ENCODE peak calls at places on chromosomes 2 and 18, in nine cellular contexts. E is colonic mucosa, F is adrenal gland, M is kidney, C is OCI-LY7, X is kidney epithelial cell, R is uterus, Z is cardiac muscle cell, T is HCT116. S is an unnamed sample. For H3K36me3, the result is how much of the 10 kb centered on the place peaks cover.

GRCh38 chr2:58098254-58099096 is 51.9 kb downstream of the VRK2 start:
- DNase-seq in F (no peak), T (no peak), M (no peak), C (no peak), E (no peak), X (no peak), Z (no peak), R (no peak), S (no peak)

GRCh38 chr2:20021405-20022009 is 9.0 kb upstream of the MATN3 start:
- DNase-seq in F (no peak), E (no peak), T (no peak), Z (no peak), M (no peak), R (no peak), C (no peak), X (no peak), S (no peak)

GRCh38 chr2:25649790-25650189 is 23.6 kb downstream of the DTNB start:
- DNase-seq in T (no peak), C (no peak), Z (no peak), X (no peak), R (no peak), E (no peak), F (no peak), M (no peak), S (no peak)

GRCh38 chr18:72808688-72809087 is 59.1 kb downstream of the NETO1 start:
- DNase-seq in X (no peak), M (no peak), T (no peak), Z (no peak), F (no peak), E (no peak), R (no peak), C (no peak), S (no peak)

GRCh38 chr2:19600506-19600905 is 242.1 kb upstream of the OSR1 start:
- DNase-seq in C (no peak), F (no peak), M (no peak), Z (no peak), R (no peak), X (no peak), E (no peak), T (no peak), S (no peak)

GRCh38 chr2:181457741-181458425 is 697 bp downstream of the ITGA4 start:
- DNase-seq in X (no peak), T (no peak), C (peak), F (peak), E (peak), R (peak), M (peak), Z (peak), S (no peak)

GRCh38 chr2:69280017-69280671 is 106.9 kb downstream of the GFPT1 start:
- DNase-seq in M (no peak), Z (no peak), R (no peak), X (no peak), F (no peak), E (no peak), T (no peak), C (no peak), S (no peak)

GRCh38 chr2:2763998-2764355 is 432.9 kb upstream of the MYT1L start:
- DNase-seq in C (no peak), R (no peak), Z (no peak), X (no peak), F (no peak), M (no peak), E (no peak), T (no peak), S (no peak)

GRCh38 chr18:12336251-12336650 is 28.2 kb downstream of the TUBB6 start:
- DNase-seq in F (no peak), E (no peak), T (no peak), R (no peak), C (no peak), X (peak), M (no peak), Z (no peak), S (no peak)

GRCh38 chr2:164014068-164014577 is 278.3 kb upstream of the FIGN start:
- DNase-seq in M (no peak), X (peak), T (no peak), R (no peak), C (no peak), E (no peak), F (no peak), Z (no peak), S (no peak)

GRCh38 chr2:237765875-237766274 is 32.7 kb upstream of the RBM44 start:
- DNase-seq in Z (no peak), F (no peak), R (no peak), T (no peak), M (no peak), X (no peak), E (no peak), C (no peak), S (no peak)

GRCh38 chr2:69242651-69243051 is 144.4 kb downstream of the GFPT1 start:
- DNase-seq in Z (no peak), M (no peak), E (no peak), T (no peak), C (no peak), X (no peak), F (no peak), R (peak), S (peak)

GRCh38 chr2:9261231-9261883 is 54.7 kb downstream of the ASAP2 start:
- DNase-seq in F (no peak), E (no peak), M (no peak), T (no peak), Z (no peak), X (no peak), R (peak), C (no peak), S (no peak)

GRCh38 chr2:203802277-203803045 is 65.1 kb upstream of the CTLA4 start:
- DNase-seq in F (no peak), X (peak), Z (no peak), R (no peak), C (no peak), T (no peak), M (no peak), E (no peak), S (no peak)

DNA sequence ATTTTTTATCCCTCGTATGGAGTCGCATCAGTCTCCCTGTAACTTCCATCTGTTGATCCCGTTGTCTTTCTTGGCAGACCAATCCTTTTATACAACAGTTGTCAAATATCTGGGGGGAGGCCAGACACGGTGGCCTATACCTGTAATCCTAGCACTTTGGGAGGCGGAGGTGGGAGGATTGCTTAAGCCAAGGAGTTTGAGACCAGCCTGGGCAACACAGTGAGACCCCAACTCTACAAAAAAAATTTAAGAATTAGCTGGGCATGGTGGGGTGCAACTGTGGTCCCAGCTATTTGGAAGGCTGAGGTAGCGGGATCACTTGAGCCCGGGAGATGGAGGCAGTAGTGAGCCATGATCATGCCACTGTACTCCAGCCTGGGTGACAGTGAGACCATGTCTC is 2.0 kb downstream of the XRCC5 start:
- DNase-seq in Z (no peak), M (no peak), R (no peak), X (no peak), F (no peak), C (no peak), E (no peak), T (no peak), S (no peak)
- H3K36me3 ChIP-seq in Z (under half), M (under half), R (under half), X (under half), F (under half), C (half or more), E (under half), T (under half), S (under half)

GRCh38 chr2:46555646-46556205 is 76.4 kb downstream of the TMEM247 start:
- DNase-seq in X (no peak), C (no peak), E (no peak), F (no peak), Z (no peak), R (no peak), T (no peak), M (no peak), S (no peak)

GRCh38 chr2:46557788-46558187 is 78.4 kb downstream of the TMEM247 start:
- DNase-seq in Z (no peak), E (no peak), F (no peak), C (no peak), T (no peak), M (no peak), X (no peak), R (no peak), S (no peak)

GRCh38 chr2:46554381-46554780 is 75.0 kb downstream of the TMEM247 start:
- DNase-seq in F (peak), Z (peak), E (no peak), X (no peak), R (no peak), T (no peak), M (no peak), C (no peak), S (no peak)

GRCh38 chr2:46552528-46552927 is 73.2 kb downstream of the TMEM247 start:
- DNase-seq in F (no peak), Z (no peak), M (no peak), T (no peak), X (no peak), R (no peak), E (no peak), C (no peak), S (no peak)

GRCh38 chr2:46555011-46555410 is 75.6 kb downstream of the TMEM247 start:
- DNase-seq in T (no peak), M (no peak), Z (no peak), C (peak), E (no peak), R (no peak), F (no peak), X (no peak), S (no peak)
- TF ChIP-seq CTCF in T (peak), M (peak), Z (peak), C (peak), E (no peak), R (no peak), F (peak), X (peak), S (peak)

GRCh38 chr18:48615566-48616401 is 77.0 kb downstream of the CTIF start:
- DNase-seq in F (no peak), E (peak), M (peak), X (no peak), C (no peak), R (no peak), T (no peak), Z (no peak), S (no peak)
- H3K36me3 ChIP-seq in F (under half), E (under half), M (under half), X (under half), C (under half), R (under half), T (under half), Z (under half), S (under half)

GRCh38 chr2:158457826-158458616 is 1.3 kb downstream of the PKP4 start:
- DNase-seq in E (peak), R (peak), T (no peak), C (peak), F (peak), Z (peak), M (peak), X (no peak), S (no peak)

GRCh38 chr2:158459161-158460003 is 2.6 kb downstream of the PKP4 start:
- DNase-seq in T (no peak), M (no peak), C (no peak), Z (no peak), X (no peak), E (no peak), R (no peak), F (no peak), S (no peak)

GRCh38 chr2:158458617-158458920 is 1.8 kb downstream of the PKP4 start:
- DNase-seq in E (no peak), T (no peak), Z (no peak), R (no peak), X (no peak), M (no peak), C (no peak), F (no peak), S (no peak)

GRCh38 chr2:158457092-158457825 is 507 bp downstream of the PKP4 start:
- DNase-seq in X (no peak), E (peak), M (peak), R (peak), C (peak), T (no peak), F (peak), Z (peak), S (no peak)

DNA sequence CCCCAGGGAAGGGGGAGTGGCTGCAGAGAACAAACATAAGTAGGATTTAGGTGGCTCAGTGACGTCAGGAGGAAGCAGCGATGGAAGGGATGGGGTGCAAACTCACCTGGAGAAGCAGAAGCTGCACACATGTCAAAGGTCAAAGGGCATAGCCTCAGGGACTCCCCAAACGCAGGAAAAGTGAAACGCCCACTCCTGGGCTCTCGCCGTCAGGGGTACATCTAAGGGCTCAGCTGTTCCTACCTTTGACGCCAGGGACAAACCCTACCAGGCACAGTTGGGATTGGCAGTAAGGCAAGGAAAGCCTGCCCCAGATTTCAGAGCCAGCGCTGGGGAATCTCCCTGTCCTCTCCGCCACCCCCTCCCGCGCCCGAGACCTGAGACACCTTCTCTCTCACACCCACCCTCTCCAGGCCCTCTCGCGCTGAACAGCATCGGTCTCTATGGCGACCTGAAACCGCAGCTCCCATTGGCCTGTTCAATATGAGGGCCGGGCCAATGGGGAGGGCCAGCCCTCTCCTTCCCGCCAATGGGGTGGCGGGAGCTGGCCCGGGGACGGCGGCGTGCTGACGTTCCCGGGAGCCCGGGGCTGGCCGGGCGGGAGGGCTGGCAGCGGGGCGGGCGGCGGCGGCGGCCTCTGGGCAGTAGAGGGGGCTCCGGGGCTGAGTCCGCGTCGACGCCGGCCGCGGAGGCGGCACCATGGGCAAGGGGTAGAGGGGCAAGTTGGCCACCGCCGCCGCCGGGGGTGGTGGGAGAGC is at the start of the genes CCDC148 and PKP4:
- DNase-seq in C (peak), Z (peak), E (peak), F (peak), T (peak), M (peak), R (peak), X (peak), S (peak)
- TF ChIP-seq CTCF in C (no peak), Z (no peak), E (no peak), F (peak), T (no peak), M (no peak), R (no peak), X (no peak), S (peak)

GRCh38 chr2:205725059-205725458 is 42.8 kb downstream of the NRP2 start:
- DNase-seq in R (no peak), C (no peak), E (no peak), Z (no peak), M (no peak), X (no peak), F (no peak), T (no peak), S (no peak)

GRCh38 chr2:205720451-205720902 is 38.2 kb downstream of the NRP2 start:
- DNase-seq in C (no peak), R (no peak), T (no peak), E (no peak), F (no peak), X (no peak), M (no peak), Z (no peak), S (no peak)

GRCh38 chr2:205721057-205721767 is 38.9 kb downstream of the NRP2 start:
- DNase-seq in C (peak), Z (no peak), T (no peak), X (no peak), M (no peak), R (no peak), F (no peak), E (no peak), S (no peak)

GRCh38 chr2:205722538-205722878 is 40.2 kb downstream of the NRP2 start:
- DNase-seq in M (no peak), C (no peak), R (no peak), Z (no peak), F (no peak), E (no peak), T (no peak), X (no peak), S (no peak)

GRCh38 chr2:205723174-205723573 is 40.9 kb downstream of the NRP2 start:
- DNase-seq in X (no peak), R (no peak), F (no peak), T (no peak), C (no peak), M (no peak), E (no peak), Z (no peak), S (no peak)
- H3K36me3 ChIP-seq in X (under half), R (under half), F (half or more), T (under half), C (under half), M (under half), E (under half), Z (under half), S (under half)

GRCh38 chr2:157901325-157901724 is 25.2 kb upstream of the ACVR1 start:
- DNase-seq in F (no peak), M (no peak), X (no peak), T (no peak), C (no peak), E (no peak), Z (no peak), R (no peak), S (no peak)
- TF ChIP-seq CTCF in F (peak), M (no peak), X (peak), T (peak), C (peak), E (peak), Z (peak), R (no peak), S (peak)

GRCh38 chr18:32074206-32074605 is 17.5 kb upstream of the RNF138 start:
- DNase-seq in F (no peak), T (no peak), M (no peak), R (no peak), E (no peak), X (no peak), Z (no peak), C (no peak), S (no peak)
- H3K36me3 ChIP-seq in F (under half), T (under half), M (under half), R (under half), E (under half), X (under half), Z (under half), C (under half), S (under half)